ENCODE peak calls at places on chromosomes 4 and X, in ten cellular contexts. B is body of pancreas; O is effector memory CD4-positive, alpha-beta T cell; S is uterus; A is left lung; V is CD4-positive, alpha-beta memory T cell; D is SJSA1; W is neuronal stem cell; G is astrocyte; E is mesendoderm. X is an unnamed sample.

GRCh38 chr4:21885241-21885640 is 63.3 kb downstream of the KCNIP4 start:
- DNase-seq in B (no peak), O (no peak), S (no peak), A (no peak), V (no peak), D (no peak), W (no peak), G (peak; percentile 59), E (no peak), X (no peak)

GRCh38 chr4:137558951-137559350 is 26.7 kb upstream of the PCDH18 start:
- DNase-seq in B (no peak), O (no peak), S (no peak), A (no peak), V (no peak), D (no peak), W (no peak), G (peak; percentile 71), E (no peak), X (no peak)

GRCh38 chr4:80126435-80126834 is 53.4 kb upstream of the ANTXR2 start:
- DNase-seq in B (no peak), O (no peak), S (no peak), A (no peak), V (no peak), D (no peak), W (no peak), G (no peak), E (no peak), X (no peak)

GRCh38 chr4:54227261-54228063 is 1.6 kb upstream of the PDGFRA start:
- DNase-seq in B (no peak), O (no peak), S (no peak), A (no peak), V (no peak), D (peak; percentile 64), W (peak; percentile 57), G (peak; percentile 69), E (peak; percentile 83), X (no peak)

GRCh38 chrX:13263560-13264251 is 56.1 kb downstream of the ATXN3L start:
- DNase-seq in B (no peak), O (no peak), S (no peak), A (no peak), V (no peak), D (no peak), W (no peak), G (no peak), E (no peak), X (no peak)

GRCh38 chr4:336099-336892 is 1.3 kb upstream of the ZNF141 start:
- DNase-seq in B (peak; percentile 21), O (no peak), S (peak; percentile 26), A (peak; percentile 84), V (no peak), D (no peak), W (peak; percentile 15), G (no peak), E (peak; percentile 26), X (peak; percentile 77)

GRCh38 chr4:114115526-114115925 is 136.1 kb upstream of the ARSJ start:
- DNase-seq in B (no peak), O (no peak), S (no peak), A (no peak), V (no peak), D (no peak), W (no peak), G (no peak), E (no peak), X (no peak)

GRCh38 chr4:175035907-175036306 is 117.7 kb downstream of the ADAM29 start:
- DNase-seq in B (no peak), O (no peak), S (no peak), A (no peak), V (no peak), D (no peak), W (no peak), G (peak; percentile 64), E (no peak), X (no peak)

GRCh38 chr4:168604496-168605373 is 107.9 kb downstream of the PALLD start:
- DNase-seq in B (no peak), O (no peak), S (peak; percentile 61), A (no peak), V (no peak), D (peak; percentile 83), W (peak; percentile 84), G (peak; percentile 94), E (peak; percentile 90), X (no peak)

GRCh38 chr4:41751325-41752061 is 3.0 kb upstream of the PHOX2B start:
- DNase-seq in B (no peak), O (no peak), S (no peak), A (peak; percentile 48), V (no peak), D (no peak), W (peak; percentile 54), G (no peak), E (peak; percentile 31), X (no peak)

GRCh38 chr4:8403981-8404380 is 36.5 kb downstream of the ACOX3 start:
- DNase-seq in B (no peak), O (no peak), S (no peak), A (peak; percentile 48), V (no peak), D (no peak), W (no peak), G (no peak), E (no peak), X (no peak)

GRCh38 chrX:38107028-38107427 is 100.7 kb downstream of the SYTL5 start:
- DNase-seq in B (no peak), O (no peak), S (no peak), A (no peak), V (no peak), D (no peak), W (no peak), G (no peak), E (no peak), X (no peak)

GRCh38 chrX:149877157-149877556 is 3.8 kb upstream of the MAGEA8 start:
- DNase-seq in B (no peak), O (no peak), S (no peak), A (no peak), V (no peak), D (no peak), W (no peak), G (no peak), E (no peak), X (no peak)

GRCh38 chr4:2354760-2355159 is 63.7 kb downstream of the ZFYVE28 start:
- DNase-seq in B (no peak), O (no peak), S (no peak), A (peak; percentile 72), V (no peak), D (no peak), W (no peak), G (no peak), E (no peak), X (no peak)

GRCh38 chr4:81486502-81486901 is 14.8 kb upstream of the RASGEF1B start:
- DNase-seq in B (no peak), O (no peak), S (no peak), A (no peak), V (no peak), D (no peak), W (no peak), G (no peak), E (peak; percentile 95), X (no peak)
- H3K27ac ChIP-seq in B (no peak overlapping the region), O (no peak overlapping the region), S (no peak overlapping the region), A (no peak overlapping the region), V (no peak overlapping the region), D (no peak overlapping the region), W (no peak overlapping the region), G (no peak overlapping the region), E (peak overlapping the region; percentile 86), X (no peak overlapping the region)

GRCh38 chr4:74098628-74098995 is 383 bp downstream of the CXCL2 start:
- DNase-seq in B (peak; percentile 35), O (no peak), S (no peak), A (peak; percentile 76), V (no peak), D (no peak), W (no peak), G (no peak), E (no peak), X (no peak)

GRCh38 chr4:74096265-74096980 is 2.6 kb downstream of the CXCL2 start:
- DNase-seq in B (peak; percentile 22), O (no peak), S (no peak), A (no peak), V (no peak), D (no peak), W (no peak), G (no peak), E (no peak), X (no peak)

GRCh38 chr4:74095886-74096264 is 3.1 kb downstream of the CXCL2 start:
- DNase-seq in B (no peak), O (no peak), S (no peak), A (no peak), V (no peak), D (no peak), W (no peak), G (no peak), E (no peak), X (no peak)

GRCh38 chr4:74097631-74098550 is 1.1 kb downstream of the CXCL2 start:
- DNase-seq in B (peak; percentile 17), O (no peak), S (no peak), A (no peak), V (no peak), D (no peak), W (no peak), G (no peak), E (no peak), X (no peak)

DNA sequence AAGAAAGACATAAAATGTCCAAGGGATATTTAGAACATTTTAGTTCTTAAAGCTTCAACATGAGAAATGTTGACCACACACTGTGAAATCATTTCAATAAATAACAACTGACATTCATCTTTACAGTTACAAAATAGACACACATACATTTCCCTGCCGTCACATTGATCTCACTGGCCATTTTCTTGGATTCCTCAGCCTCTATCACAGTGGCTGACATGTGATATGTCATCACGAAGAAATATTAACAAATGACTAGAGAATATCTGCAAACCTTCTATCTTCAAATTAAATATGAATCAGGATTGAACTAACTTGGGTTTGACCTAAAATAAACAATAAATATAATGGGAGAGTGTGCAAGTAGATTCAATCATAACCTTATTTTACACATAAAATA is 1.8 kb downstream of the CXCL2 start:
- DNase-seq in B (no peak), O (no peak), S (no peak), A (no peak), V (no peak), D (no peak), W (no peak), G (no peak), E (no peak), X (no peak)
- H3K4me3 ChIP-seq in B (no peak overlapping the region), O (no peak overlapping the region), S (no peak overlapping the region), A (no peak overlapping the region), V (no peak overlapping the region), D (no peak overlapping the region), W (no peak overlapping the region), G (no peak overlapping the region), E (no peak overlapping the region), X (no peak overlapping the region)

DNA sequence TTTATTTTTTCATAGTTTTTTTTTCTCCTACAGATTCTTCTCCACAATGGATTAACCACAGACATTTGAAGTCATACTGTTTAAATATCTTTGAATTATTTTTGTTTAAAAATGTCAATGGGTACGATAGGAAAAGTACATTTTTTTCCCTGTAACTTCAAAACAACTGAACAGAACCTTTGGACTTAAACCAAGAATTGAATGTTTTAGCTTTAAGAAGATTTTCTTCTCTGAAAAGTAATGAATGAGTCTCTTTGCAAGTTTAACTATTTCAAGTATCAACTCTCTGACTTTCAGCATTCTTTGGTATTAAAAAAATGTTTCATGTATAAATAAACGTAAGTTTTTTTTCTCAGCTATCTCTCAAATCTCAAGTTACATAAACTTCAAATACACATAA is 364.3 kb downstream of the FBXO8 start:
- DNase-seq in B (no peak), O (no peak), S (no peak), A (no peak), V (no peak), D (no peak), W (no peak), G (peak; percentile 47), E (no peak), X (no peak)
- H3K27ac ChIP-seq in B (no peak overlapping the region), O (no peak overlapping the region), S (no peak overlapping the region), A (no peak overlapping the region), V (no peak overlapping the region), D (no peak overlapping the region), W (no peak overlapping the region), G (no peak overlapping the region), E (no peak overlapping the region), X (no peak overlapping the region)

GRCh38 chrX:154717824-154718223 is 33.1 kb downstream of the GAB3 start:
- DNase-seq in B (no peak), O (peak; percentile 39), S (no peak), A (no peak), V (peak; percentile 28), D (peak; percentile 69), W (no peak), G (peak; percentile 78), E (no peak), X (no peak)
- H3K4me3 ChIP-seq in B (no peak overlapping the region), O (no peak overlapping the region), S (no peak overlapping the region), A (no peak overlapping the region), V (no peak overlapping the region), D (no peak overlapping the region), W (no peak overlapping the region), G (no peak overlapping the region), E (no peak overlapping the region), X (no peak overlapping the region)

X was measured in coronary artery.